ENCODE peak calls at places on chromosome 14, in five cellular contexts. V, L, I, P and A are unnamed samples.

GRCh38 chr14:104181761-104182530 is 43.6 kb downstream of the KIF26A start:
- DNase-seq in I (no peak), P (no peak), V (no peak), L (no peak), A (no peak)

GRCh38 chr14:42140001-42140400 is 533.3 kb downstream of the LRFN5 start:
- DNase-seq in V (no peak), P (no peak), I (peak; percentile 73), L (no peak), A (no peak)

GRCh38 chr14:103033744-103034143 is 23.6 kb downstream of the CDC42BPB start:
- DNase-seq in L (peak; percentile 75), I (no peak), V (no peak), P (no peak), A (no peak)

GRCh38 chr14:96978525-96979272 is 181.5 kb downstream of the VRK1 start:
- DNase-seq in L (no peak), P (no peak), V (peak; percentile 66), I (no peak), A (peak; percentile 19)

GRCh38 chr14:103003850-103004249 is 53.5 kb downstream of the CDC42BPB start:
- DNase-seq in P (no peak), L (no peak), V (no peak), I (no peak), A (no peak)

GRCh38 chr14:75143761-75144527 is 17.1 kb upstream of the NEK9 start:
- DNase-seq in I (no peak), P (no peak), V (no peak), L (no peak), A (no peak)

GRCh38 chr14:102878970-102879460 is 43.4 kb upstream of the AMN start:
- DNase-seq in L (peak; percentile 68), P (no peak), V (no peak), I (peak; percentile 17), A (no peak)

GRCh38 chr14:51607677-51608076 is 44.0 kb upstream of the FRMD6 start:
- DNase-seq in I (peak; percentile 95), V (no peak), L (no peak), P (no peak), A (no peak)

GRCh38 chr14:90388982-90389381 is 7.8 kb upstream of the CALM1 start:
- DNase-seq in I (peak; percentile 51), P (no peak), L (no peak), V (no peak), A (no peak)

GRCh38 chr14:106023411-106023810 is 497.0 kb downstream of the TMEM121 start:
- DNase-seq in L (no peak), P (no peak), V (no peak), I (no peak), A (no peak)

GRCh38 chr14:51495319-51495718 is 156.4 kb upstream of the FRMD6 start:
- DNase-seq in L (no peak), I (no peak), V (no peak), P (no peak), A (no peak)

GRCh38 chr14:99780690-99781089 is 12.5 kb upstream of the EML1 start:
- DNase-seq in L (no peak), P (no peak), I (no peak), V (no peak), A (no peak)

GRCh38 chr14:97930191-97930590 is 1133.0 kb downstream of the VRK1 start:
- DNase-seq in L (no peak), I (no peak), P (no peak), V (no peak), A (no peak)

GRCh38 chr14:67191768-67192290 is 2.6 kb downstream of the GARIN2 start:
- DNase-seq in I (peak; percentile 20), V (no peak), P (no peak), L (no peak), A (no peak)

GRCh38 chr14:59189281-59189821 is 884 bp downstream of the DAAM1 start:
- DNase-seq in I (peak; percentile 59), L (peak; percentile 36), V (no peak), P (no peak), A (no peak)

GRCh38 chr14:74299061-74299545 is 3.6 kb downstream of the ABCD4 start:
- DNase-seq in P (no peak), V (no peak), L (no peak), I (peak; percentile 63), A (no peak)

GRCh38 chr14:65413739-65414045 is 1.2 kb downstream of the FUT8 start:
- DNase-seq in I (no peak), P (no peak), L (no peak), V (no peak), A (no peak)

GRCh38 chr14:23481362-23481970 is 12.0 kb downstream of the NGDN start:
- DNase-seq in P (no peak), L (no peak), V (no peak), I (peak; percentile 57), A (no peak)

GRCh38 chr14:24315807-24316596 is 4.7 kb downstream of the LTB4R start:
- DNase-seq in L (peak; percentile 70), I (peak; percentile 46), V (no peak), P (no peak), A (no peak)

GRCh38 chr14:88616697-88617096 is 53.9 kb downstream of the ZC3H14 start:
- DNase-seq in P (no peak), I (no peak), L (no peak), V (no peak), A (no peak)

GRCh38 chr14:60658909-60659585 is 9.8 kb upstream of the SIX1 start:
- DNase-seq in P (no peak), I (peak; percentile 89), L (no peak), V (no peak), A (peak; percentile 9)

GRCh38 chr14:102272392-102272791 is 32.6 kb downstream of the MOK start:
- DNase-seq in I (peak; percentile 62), P (no peak), L (no peak), V (no peak), A (no peak)

GRCh38 chr14:89614009-89614691 is 197.1 kb upstream of the FOXN3 start:
- DNase-seq in I (no peak), P (no peak), V (no peak), L (no peak), A (no peak)

GRCh38 chr14:55951366-55952206 is 166.6 kb upstream of the PELI2 start:
- DNase-seq in P (no peak), L (no peak), I (no peak), V (no peak), A (no peak)

GRCh38 chr14:61350427-61350826 is 29.0 kb downstream of the PRKCH start:
- DNase-seq in V (no peak), L (no peak), P (no peak), I (no peak), A (no peak)

GRCh38 chr14:94771191-94771905 is 1.4 kb upstream of the GSC start:
- DNase-seq in V (no peak), I (no peak), P (no peak), L (no peak), A (no peak)

GRCh38 chr14:60561845-60562746 is 53.1 kb downstream of the SIX6 start:
- DNase-seq in L (peak; percentile 48), I (peak; percentile 86), V (peak; percentile 33), P (no peak), A (peak; percentile 60)

GRCh38 chr14:90518941-90519256 is 122.1 kb downstream of the CALM1 start:
- DNase-seq in P (no peak), L (peak; percentile 53), V (peak; percentile 7), I (peak; percentile 16), A (peak; percentile 56)

GRCh38 chr14:34355584-34356266 is 106.3 kb downstream of the SPTSSA start:
- DNase-seq in V (no peak), L (no peak), I (peak; percentile 77), P (peak; percentile 64), A (no peak)

GRCh38 chr14:26401170-26401968 is 196.5 kb downstream of the NOVA1 start:
- DNase-seq in P (no peak), V (peak; percentile 71), I (no peak), L (no peak), A (peak; percentile 92)

GRCh38 chr14:54038724-54039123 is 82.1 kb upstream of the BMP4 start:
- DNase-seq in P (no peak), L (no peak), I (peak; percentile 4), V (no peak), A (no peak)

GRCh38 chr14:54722791-54723432 is 156.0 kb downstream of the SAMD4A start:
- DNase-seq in L (peak; percentile 19), I (peak; percentile 52), P (no peak), V (no peak), A (no peak)

GRCh38 chr14:63672417-63673180 is 30.9 kb upstream of the WDR89 start:
- DNase-seq in I (peak; percentile 66), V (no peak), P (no peak), L (no peak), A (no peak)

GRCh38 chr14:77498120-77498979 is at the start of gene ISM2:
- DNase-seq in L (peak; percentile 34), P (no peak), I (peak; percentile 75), V (peak; percentile 10), A (no peak)

GRCh38 chr14:39316844-39317553 is 83.3 kb downstream of the MIA2 start:
- DNase-seq in P (no peak), V (no peak), I (no peak), L (no peak), A (no peak)

GRCh38 chr14:71956920-71957563 is 24.8 kb downstream of the RGS6 start:
- DNase-seq in V (no peak), P (no peak), L (no peak), I (no peak), A (no peak)

GRCh38 chr14:56295743-56296142 is 177.5 kb downstream of the PELI2 start:
- DNase-seq in V (no peak), L (no peak), I (no peak), P (no peak), A (no peak)